ENCODE peak calls at places on chromosome 3, in four cellular contexts. M is pancreas, I is glutamatergic neuron, N is RWPE2. G is an unnamed sample.

GRCh38 chr3:54146383-54147239 is 24.3 kb downstream of the CACNA2D3 start:
- DNase-seq in M (peak; percentile 22), I (peak; percentile 77), N (no peak), G (peak; percentile 63)

GRCh38 chr3:12798559-12799179 is 2.2 kb downstream of the CAND2 start:
- DNase-seq in M (no peak), I (no peak), N (no peak), G (no peak)

GRCh38 chr3:49461443-49462171 is 8.5 kb upstream of the DAG1 start:
- DNase-seq in M (peak; percentile 63), I (no peak), N (no peak), G (peak; percentile 61)

GRCh38 chr3:159796226-159796625 is 192.4 kb upstream of the IL12A start:
- DNase-seq in M (no peak), I (no peak), N (no peak), G (no peak)

GRCh38 chr3:74561881-74562280 is 52.6 kb downstream of the CNTN3 start:
- DNase-seq in M (no peak), I (no peak), N (no peak), G (no peak)

GRCh38 chr3:161081675-161082462 is 23.3 kb downstream of the B3GALNT1 start:
- DNase-seq in M (no peak), I (no peak), N (no peak), G (no peak)

GRCh38 chr3:18424862-18425640 is at the start of gene SATB1:
- DNase-seq in M (peak; percentile 93), I (peak; percentile 85), N (peak; percentile 57), G (peak; percentile 78)

GRCh38 chr3:172388412-172389078 is 59.7 kb downstream of the GHSR start:
- DNase-seq in M (no peak), I (no peak), N (no peak), G (no peak)

GRCh38 chr3:125395091-125395490 is 20.0 kb upstream of the ZNF148 start:
- DNase-seq in M (no peak), I (no peak), N (no peak), G (peak; percentile 11)

GRCh38 chr3:4976109-4976508 is 3.1 kb upstream of the BHLHE40 start:
- DNase-seq in M (peak; percentile 74), I (peak; percentile 52), N (no peak), G (peak; percentile 77)

GRCh38 chr3:88195951-88196434 is 46.2 kb downstream of the C3orf38 start:
- DNase-seq in M (no peak), I (no peak), N (no peak), G (no peak)

GRCh38 chr3:123759311-123759710 is 124.8 kb downstream of the MYLK start:
- DNase-seq in M (no peak), I (no peak), N (no peak), G (no peak)

GRCh38 chr3:37293646-37294045 is 119.3 kb upstream of the LRRFIP2 start:
- DNase-seq in M (no peak), I (no peak), N (no peak), G (no peak)

GRCh38 chr3:7209098-7209497 is 348.2 kb downstream of the GRM7 start:
- DNase-seq in M (no peak), I (no peak), N (no peak), G (no peak)

DNA sequence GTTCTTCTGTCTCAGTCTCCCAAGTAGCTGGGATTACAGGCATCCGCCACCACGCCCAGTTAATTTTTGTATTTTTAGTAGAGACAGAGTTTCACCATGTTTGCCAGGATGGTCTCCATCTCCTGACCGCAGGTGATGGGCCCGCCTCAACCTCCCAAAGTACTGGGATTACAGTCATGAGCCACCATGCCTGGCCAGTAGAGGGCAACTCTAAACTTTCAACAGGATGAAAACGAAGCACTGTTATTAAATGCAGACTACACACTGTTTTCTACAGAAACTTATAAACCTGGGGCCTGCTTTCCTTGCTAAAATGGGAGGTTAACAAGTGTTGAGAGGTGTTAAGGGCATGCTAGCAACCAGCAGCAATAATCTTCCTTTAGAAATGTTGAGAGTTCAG is 7.6 kb downstream of the ARPC4 start:
- DNase-seq in M (no peak), I (no peak), N (no peak), G (no peak)
- TF ChIP-seq CTCF in M (no peak), I (peak; percentile 19), N (peak; percentile 15), G (no peak)

GRCh38 chr3:17307482-17307881 is 422.7 kb downstream of the PLCL2 start:
- DNase-seq in M (no peak), I (no peak), N (no peak), G (no peak)
- TF ChIP-seq CTCF in M (no peak), I (no peak), N (peak; percentile 41), G (no peak)

DNA sequence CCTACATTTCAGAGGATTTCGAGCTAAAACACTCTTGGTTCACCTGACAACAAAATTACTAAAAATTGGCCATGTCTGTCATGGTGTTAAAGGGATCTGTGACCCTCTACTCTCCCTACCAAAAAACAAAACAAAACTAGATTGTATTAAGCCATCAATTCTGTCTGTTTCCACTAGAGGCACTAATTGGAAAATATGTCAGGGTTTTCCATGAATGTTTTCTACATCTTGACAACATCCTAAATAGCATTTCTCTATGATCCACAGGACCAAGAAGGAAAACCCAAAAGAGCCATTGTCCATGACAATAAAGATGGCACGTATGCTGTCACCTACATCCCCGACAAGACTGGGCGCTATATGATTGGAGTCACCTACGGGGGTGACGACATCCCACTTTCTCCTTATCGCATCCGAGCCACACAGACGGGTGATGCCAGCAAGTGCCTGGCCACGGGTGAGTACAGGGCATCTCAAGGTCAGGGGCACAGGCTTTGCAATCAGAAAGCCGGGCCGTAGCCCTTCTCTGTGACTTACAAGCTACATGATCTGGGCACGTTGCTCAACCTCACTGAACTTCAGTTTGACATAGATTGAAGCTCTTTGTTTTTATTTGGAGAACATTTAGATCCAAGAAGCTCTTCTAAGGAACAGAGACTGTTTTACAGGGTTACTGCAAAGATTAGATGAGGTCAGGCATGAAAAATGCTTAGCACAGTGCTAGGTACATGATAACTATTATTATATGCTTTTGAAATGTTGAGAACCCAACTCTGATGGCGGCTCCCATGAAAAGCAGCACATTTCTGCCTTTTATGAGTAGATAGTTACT is 74.8 kb downstream of the DNASE1L3 start:
- DNase-seq in M (no peak), I (no peak), N (no peak), G (no peak)
- TF ChIP-seq CTCF in M (no peak), I (peak; percentile 53), N (peak; percentile 26), G (no peak)

DNA sequence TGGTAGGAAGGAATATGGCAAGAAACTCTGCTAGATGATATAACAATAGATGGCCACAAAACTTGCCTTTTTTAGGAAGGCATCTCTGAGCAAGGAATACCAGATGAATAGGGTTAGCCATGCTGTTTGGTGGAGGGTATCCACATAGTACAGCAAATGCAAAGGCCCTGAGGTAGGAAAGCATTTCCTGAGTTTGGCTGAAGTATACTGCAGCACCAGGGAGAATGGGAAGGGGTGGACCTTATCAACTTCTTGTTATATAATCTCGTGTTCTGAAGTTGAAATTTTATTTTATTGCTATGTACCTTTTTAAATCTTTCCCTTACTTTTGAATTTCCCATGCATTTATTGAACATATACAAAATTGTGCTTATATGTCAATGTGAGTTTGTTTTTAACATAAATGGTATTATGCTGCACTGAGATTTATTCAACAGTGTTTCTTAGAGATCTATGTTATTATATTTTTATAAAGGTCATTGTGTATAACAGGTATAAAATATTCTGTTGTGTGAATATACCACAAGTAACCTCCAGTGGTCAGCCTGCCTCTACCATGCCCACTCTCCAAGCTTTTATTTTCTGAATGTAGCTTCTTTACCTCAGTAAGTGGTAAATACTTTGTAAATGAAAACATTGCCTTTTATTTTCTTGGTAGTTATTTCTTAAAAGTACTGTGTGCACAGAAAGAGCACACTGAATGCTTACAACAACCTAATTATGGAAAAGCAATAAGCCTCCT is 2.8 kb upstream of the KAT2B start:
- DNase-seq in M (no peak), I (no peak), N (no peak), G (no peak)
- TF ChIP-seq CTCF in M (no peak), I (no peak), N (peak; percentile 61), G (no peak)

GRCh38 chr3:198064420-198064819 is 104.4 kb downstream of the LMLN start:
- DNase-seq in M (no peak), I (no peak), N (no peak), G (no peak)

GRCh38 chr3:198071602-198072285 is 111.7 kb downstream of the LMLN start:
- DNase-seq in M (no peak), I (no peak), N (peak; percentile 39), G (peak; percentile 45)

GRCh38 chr3:198070871-198071270 is 110.9 kb downstream of the LMLN start:
- DNase-seq in M (no peak), I (no peak), N (no peak), G (no peak)

GRCh38 chr3:198065897-198066296 is 105.9 kb downstream of the LMLN start:
- DNase-seq in M (no peak), I (no peak), N (no peak), G (no peak)

DNA sequence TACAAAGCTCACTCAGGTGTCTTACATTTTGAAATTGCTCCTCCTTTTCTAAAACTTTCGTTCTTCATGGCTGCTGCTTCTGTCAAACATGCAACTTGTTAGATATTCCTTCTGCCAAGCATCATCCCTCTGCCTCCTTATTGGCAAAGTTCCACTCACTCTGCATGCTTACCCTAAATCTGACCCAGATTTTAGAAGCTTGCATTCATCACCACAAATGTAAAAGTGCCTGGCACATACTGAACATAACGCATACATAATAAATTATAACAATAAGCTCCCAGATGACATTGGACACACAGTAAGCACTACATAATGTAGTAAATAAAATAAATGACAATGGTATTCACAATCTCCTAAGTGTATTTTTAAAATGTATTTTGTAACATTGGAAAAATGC is 107.4 kb downstream of the LMLN start:
- DNase-seq in M (no peak), I (no peak), N (no peak), G (no peak)
- TF ChIP-seq CTCF in M (no peak), I (no peak), N (no peak), G (no peak)

GRCh38 chr3:56916697-56917336 is 115.1 kb upstream of the ARHGEF3 start:
- DNase-seq in M (no peak), I (no peak), N (no peak), G (no peak)

GRCh38 chr3:56917740-56918568 is 116.2 kb upstream of the ARHGEF3 start:
- DNase-seq in M (no peak), I (no peak), N (no peak), G (no peak)

GRCh38 chr3:56919797-56920195 is 118.0 kb upstream of the ARHGEF3 start:
- DNase-seq in M (no peak), I (no peak), N (no peak), G (no peak)

GRCh38 chr3:56917337-56917697 is 115.6 kb upstream of the ARHGEF3 start:
- DNase-seq in M (no peak), I (no peak), N (no peak), G (no peak)

DNA sequence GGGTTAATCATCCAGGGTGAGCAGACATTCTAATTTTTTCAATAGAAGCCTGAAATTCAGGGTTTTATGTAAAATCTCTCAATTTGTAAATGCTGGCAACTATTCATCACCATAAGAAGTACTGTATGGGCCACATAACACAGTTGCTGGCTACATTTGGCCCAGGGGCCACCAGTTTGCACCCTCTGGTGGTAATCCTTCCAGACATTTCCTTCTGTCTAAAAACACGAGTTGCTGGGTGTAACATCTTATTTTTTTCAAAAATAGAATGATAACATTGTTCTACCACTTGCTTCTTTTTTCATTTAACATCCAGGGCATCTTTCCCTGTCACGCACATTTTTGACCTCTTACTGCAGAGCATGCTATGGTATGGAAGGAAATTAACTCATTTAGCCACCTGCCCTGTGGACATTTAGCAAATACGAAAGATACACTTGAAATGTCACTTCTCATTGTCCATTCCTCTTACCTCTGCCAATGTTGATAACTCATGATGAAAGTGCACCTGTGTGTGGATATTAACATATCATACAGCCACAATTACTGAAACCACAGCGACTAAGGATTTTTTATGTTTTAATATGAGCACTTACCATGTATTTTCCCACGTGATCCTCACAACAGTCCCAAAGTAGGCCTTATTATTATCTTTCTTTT is 117.5 kb upstream of the ARHGEF3 start:
- DNase-seq in M (no peak), I (no peak), N (no peak), G (no peak)
- TF ChIP-seq CTCF in M (no peak), I (no peak), N (no peak), G (no peak)

GRCh38 chr3:173397161-173398110 is at the start of gene NLGN1:
- DNase-seq in M (peak; percentile 53), I (peak; percentile 79), N (no peak), G (peak; percentile 71)
- TF ChIP-seq CTCF in M (no peak), I (no peak), N (no peak), G (no peak)

GRCh38 chr3:133850034-133850433 is 44.4 kb downstream of the SRPRB start:
- DNase-seq in M (no peak), I (no peak), N (no peak), G (no peak)
- TF ChIP-seq CTCF in M (no peak), I (no peak), N (no peak), G (no peak)

G was measured in Calu3.